ENCODE peak calls at places on chromosomes 1 and 21, in six cellular contexts. O is suprapubic skin, P is aorta, M is pancreas, Y is esophagus squamous epithelium, L is tibial nerve. B is an unnamed sample. For H3K9me3 and H3K4me1, the result is how much of the 10 kb centered on the place peaks cover.

GRCh38 chr1:6052543-6053205 is 7.0 kb downstream of the KCNAB2 start:
- DNase-seq in O (no peak), P (peak), M (no peak), Y (no peak), L (peak), B (peak)

GRCh38 chr1:43303477-43304286 is 2.9 kb downstream of the TIE1 start:
- DNase-seq in O (no peak), P (peak), M (no peak), Y (no peak), L (no peak), B (peak)

GRCh38 chr1:25083481-25084345 is 148.6 kb downstream of the SYF2 start:
- DNase-seq in O (no peak), P (peak), M (no peak), Y (no peak), L (no peak), B (no peak)

GRCh38 chr21:43734830-43735229 is 15.9 kb downstream of the PDXK start:
- DNase-seq in O (no peak), P (peak), M (no peak), Y (no peak), L (peak), B (no peak)

GRCh38 chr1:81606656-81607055 is 194.1 kb upstream of the ADGRL2 start:
- DNase-seq in O (no peak), P (no peak), M (no peak), Y (no peak), L (no peak), B (no peak)

GRCh38 chr1:7218210-7218832 is 433.1 kb downstream of the CAMTA1 start:
- DNase-seq in O (no peak), P (no peak), M (no peak), Y (no peak), L (peak), B (no peak)

GRCh38 chr1:43446388-43446740 is 7.4 kb downstream of the HYI start:
- DNase-seq in O (peak), P (no peak), M (no peak), Y (no peak), L (no peak), B (peak)

GRCh38 chr1:43152866-43153265 is 19.2 kb downstream of the EBNA1BP2 start:
- DNase-seq in O (no peak), P (no peak), M (no peak), Y (no peak), L (no peak), B (no peak)

GRCh38 chr1:96313216-96313615 is 408.4 kb upstream of the PTBP2 start:
- DNase-seq in O (no peak), P (no peak), M (no peak), Y (no peak), L (no peak), B (no peak)

GRCh38 chr21:34973685-34974084 is 75.4 kb downstream of the RUNX1 start:
- DNase-seq in O (no peak), P (no peak), M (no peak), Y (no peak), L (no peak), B (no peak)

GRCh38 chr1:34984435-34985062 is 598 bp downstream of the TMEM35B start:
- DNase-seq in O (peak), P (peak), M (peak), Y (no peak), L (peak), B (peak)

GRCh38 chr1:45246760-45247159 is 40.4 kb upstream of the ZSWIM5 start:
- DNase-seq in O (no peak), P (no peak), M (no peak), Y (no peak), L (no peak), B (no peak)

GRCh38 chr1:28914228-28915035 is at the start of gene EPB41:
- DNase-seq in O (peak), P (peak), M (peak), Y (peak), L (peak), B (peak)

GRCh38 chr1:169785267-169785666 is 9.4 kb downstream of the METTL18 start:
- DNase-seq in O (no peak), P (no peak), M (no peak), Y (no peak), L (no peak), B (no peak)

GRCh38 chr1:12454406-12455391 is 163.3 kb downstream of the DHRS3 start:
- DNase-seq in O (peak), P (no peak), M (no peak), Y (no peak), L (peak), B (peak)

DNA sequence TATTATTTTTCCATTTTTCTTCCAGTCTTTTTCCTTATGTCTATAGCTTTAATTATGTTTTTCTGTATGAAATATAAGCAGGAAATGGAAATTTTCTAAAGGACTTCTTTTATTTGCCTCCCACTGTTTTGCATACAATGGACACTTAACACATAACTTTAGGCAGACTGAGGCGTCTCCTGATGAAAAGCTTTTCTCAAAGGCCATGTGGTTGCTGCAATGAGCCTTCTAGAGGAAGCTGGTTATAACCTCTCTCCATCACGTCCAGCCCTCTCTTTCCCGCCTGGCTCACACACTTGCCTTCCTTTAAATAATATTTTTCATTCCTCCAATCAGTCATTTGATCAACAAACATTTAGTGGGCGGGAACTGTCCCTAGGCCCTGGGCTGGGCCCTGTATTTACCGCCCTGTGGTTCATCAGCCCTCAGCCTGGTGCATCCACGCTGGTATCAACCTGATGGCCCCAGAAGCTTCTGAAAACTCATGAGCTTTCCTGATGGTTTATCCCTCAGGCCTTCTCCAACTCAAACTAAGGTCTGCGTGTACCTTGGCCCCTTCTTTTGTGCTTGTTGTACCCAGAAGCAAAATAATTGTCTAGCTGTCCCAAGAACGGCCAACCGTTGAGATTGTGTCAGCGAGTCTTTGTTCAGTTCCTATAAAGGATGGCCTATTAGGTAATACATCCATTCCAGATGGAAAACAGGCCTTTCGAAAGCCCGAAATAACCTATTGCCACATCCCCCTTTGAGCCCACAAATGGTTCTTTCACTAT is 75.3 kb upstream of the LYST start:
- DNase-seq in O (no peak), P (no peak), M (no peak), Y (no peak), L (no peak), B (no peak)
- H3K9me3 ChIP-seq in O (under half), P (under half), M (under half), Y (under half), L (under half), B (under half)

GRCh38 chr1:98422821-98423220 is 238.7 kb upstream of the SNX7 start:
- DNase-seq in O (no peak), P (no peak), M (no peak), Y (no peak), L (no peak), B (no peak)

GRCh38 chr1:98428864-98429263 is 232.7 kb upstream of the SNX7 start:
- DNase-seq in O (no peak), P (no peak), M (no peak), Y (no peak), L (no peak), B (no peak)

GRCh38 chr1:98429851-98430496 is 231.5 kb upstream of the SNX7 start:
- DNase-seq in O (no peak), P (no peak), M (peak), Y (no peak), L (no peak), B (no peak)

GRCh38 chr1:98426092-98426491 is 235.4 kb upstream of the SNX7 start:
- DNase-seq in O (no peak), P (no peak), M (no peak), Y (no peak), L (no peak), B (no peak)

DNA sequence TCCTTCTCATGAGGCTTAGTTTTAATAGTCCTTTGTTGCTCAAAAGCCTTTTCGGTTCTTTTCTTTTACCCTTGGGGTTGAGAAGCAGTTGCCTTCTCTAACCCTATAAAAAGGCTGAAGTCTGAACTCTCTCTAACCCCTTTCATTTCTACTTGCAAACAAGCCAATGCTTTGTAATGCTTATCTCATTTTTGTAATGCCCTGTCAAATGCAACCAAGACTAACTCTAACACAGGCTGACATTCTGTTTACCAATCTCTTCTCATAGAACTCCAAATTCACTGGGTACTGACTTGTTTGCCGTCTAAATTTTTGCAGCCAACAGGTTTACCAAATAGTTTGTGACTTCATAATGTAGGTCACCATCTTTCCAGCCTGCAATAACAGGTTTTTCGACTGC is 233.9 kb upstream of the SNX7 start:
- DNase-seq in O (no peak), P (no peak), M (no peak), Y (no peak), L (no peak), B (no peak)
- H3K4me3 ChIP-seq in O (no peak), P (no peak), M (no peak), Y (no peak), L (no peak), B (no peak)

GRCh38 chr1:14945132-14946010 is 208.2 kb upstream of the TMEM51 start:
- DNase-seq in O (no peak), P (peak), M (no peak), Y (no peak), L (no peak), B (peak)

GRCh38 chr1:14943516-14943851 is 210.1 kb upstream of the TMEM51 start:
- DNase-seq in O (no peak), P (no peak), M (no peak), Y (no peak), L (no peak), B (no peak)

GRCh38 chr1:14946011-14946359 is 207.6 kb upstream of the TMEM51 start:
- DNase-seq in O (no peak), P (no peak), M (no peak), Y (no peak), L (no peak), B (no peak)

GRCh38 chr1:14946567-14947285 is 206.8 kb upstream of the TMEM51 start:
- DNase-seq in O (no peak), P (no peak), M (no peak), Y (no peak), L (no peak), B (no peak)

DNA sequence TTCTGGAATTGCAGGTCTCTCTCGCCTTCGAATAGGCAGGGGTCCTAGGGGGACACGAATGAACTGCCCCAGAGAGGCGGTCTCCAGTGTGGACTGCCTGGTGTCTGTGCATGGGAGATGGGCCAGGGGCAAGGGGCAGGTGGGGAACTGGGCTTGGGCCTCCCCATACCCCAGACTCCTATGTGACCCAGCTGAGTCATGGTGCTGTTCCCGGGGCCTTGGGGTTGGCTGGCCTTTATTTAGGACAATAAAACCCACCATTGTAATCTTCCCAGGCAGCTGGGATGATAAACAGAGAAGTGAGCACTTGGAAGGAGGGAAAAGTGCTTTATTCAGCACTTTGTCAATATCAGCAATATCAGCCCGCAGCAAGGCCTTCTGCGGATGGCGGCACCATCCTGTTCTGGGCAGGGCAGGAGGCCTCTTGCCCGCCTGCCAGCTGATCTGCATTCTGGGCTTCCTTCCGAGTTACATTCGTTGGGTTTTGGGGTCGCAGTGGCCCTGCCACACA is 209.0 kb upstream of the TMEM51 start:
- DNase-seq in O (no peak), P (no peak), M (no peak), Y (no peak), L (no peak), B (no peak)
- H3K4me1 ChIP-seq in O (half or more), P (under half), M (under half), Y (under half), L (under half), B (under half)

GRCh38 chr21:18954415-18954972 is 550.9 kb upstream of the TMPRSS15 start:
- DNase-seq in O (no peak), P (no peak), M (no peak), Y (no peak), L (no peak), B (no peak)
- H3K9me3 ChIP-seq in O (under half), P (under half), M (under half), Y (under half), L (under half), B (under half)

DNA sequence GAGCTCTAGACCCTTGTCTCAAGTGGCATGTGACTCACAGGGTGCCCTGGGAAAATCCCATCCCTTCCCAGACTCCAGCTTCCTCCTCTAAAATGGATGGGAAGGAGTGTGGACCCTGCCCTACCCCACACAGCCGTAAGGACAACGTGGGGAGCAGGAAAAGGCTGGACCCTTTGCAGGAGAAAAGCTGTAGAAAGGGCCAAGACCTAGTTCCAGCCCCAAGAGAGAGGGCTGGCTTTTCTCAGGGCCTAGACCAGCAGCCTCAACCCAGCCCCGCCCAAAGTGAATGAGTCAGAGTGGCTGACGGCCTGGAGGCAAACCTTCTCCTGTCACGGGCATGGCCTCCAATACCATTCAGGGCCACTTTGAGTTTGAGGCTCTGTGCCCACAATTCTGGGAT is 1.1 kb downstream of the LAMB3 start:
- DNase-seq in O (peak), P (peak), M (peak), Y (no peak), L (peak), B (peak)
- H3K4me3 ChIP-seq in O (peak), P (no peak), M (no peak), Y (peak), L (no peak), B (no peak)

GRCh38 chr1:27542463-27543273 is 52.7 kb upstream of the WASF2 start:
- DNase-seq in O (no peak), P (no peak), M (no peak), Y (no peak), L (peak), B (peak)
- H3K4me1 ChIP-seq in O (half or more), P (under half), M (under half), Y (half or more), L (half or more), B (half or more)

GRCh38 chr1:227526524-227526923 is 36.8 kb upstream of the ZNF678 start:
- DNase-seq in O (no peak), P (no peak), M (no peak), Y (no peak), L (no peak), B (no peak)

DNA sequence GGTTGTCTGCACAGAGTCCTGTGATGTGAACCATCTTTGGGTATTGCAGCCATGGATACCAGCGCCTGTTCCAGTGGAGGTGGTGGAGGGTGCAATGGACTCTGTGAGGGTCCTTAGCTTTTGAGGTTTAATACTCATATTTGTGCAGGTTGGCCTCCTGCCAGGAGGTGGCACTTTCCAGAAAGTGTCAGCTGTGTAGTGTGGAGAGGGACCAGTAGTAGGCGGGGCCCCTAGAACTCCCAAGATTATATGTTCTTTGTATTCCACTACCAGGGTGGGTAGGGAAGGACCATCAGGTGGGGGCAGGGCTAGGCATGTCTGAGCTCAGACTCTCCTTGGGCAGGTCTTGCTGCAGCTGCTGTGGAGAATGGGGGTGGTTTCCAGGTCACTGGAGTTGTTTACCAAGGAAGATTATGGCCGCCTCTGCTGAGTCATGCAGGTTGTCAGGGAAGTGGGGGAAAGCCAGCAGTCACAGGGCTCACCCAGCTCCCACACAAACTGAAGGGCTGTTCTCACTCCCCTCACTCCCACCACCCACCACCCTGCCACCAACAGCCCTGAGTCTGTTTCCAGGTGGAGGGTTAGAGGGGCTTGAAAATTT is 31.2 kb upstream of the ZNF678 start:
- DNase-seq in O (no peak), P (peak), M (no peak), Y (no peak), L (no peak), B (no peak)
- H3K9me3 ChIP-seq in O (under half), P (under half), M (under half), Y (half or more), L (under half), B (under half)

GRCh38 chr1:151827853-151828252 is 3.7 kb downstream of the RORC start:
- DNase-seq in O (no peak), P (no peak), M (no peak), Y (no peak), L (no peak), B (no peak)

GRCh38 chr1:151822404-151822803 is 9.2 kb downstream of the RORC start:
- DNase-seq in O (no peak), P (no peak), M (no peak), Y (no peak), L (no peak), B (no peak)

GRCh38 chr1:151825811-151826660 is 5.6 kb downstream of the RORC start:
- DNase-seq in O (no peak), P (no peak), M (no peak), Y (no peak), L (no peak), B (no peak)

GRCh38 chr1:151823175-151823574 is 8.4 kb downstream of the RORC start:
- DNase-seq in O (no peak), P (no peak), M (no peak), Y (no peak), L (no peak), B (no peak)

DNA sequence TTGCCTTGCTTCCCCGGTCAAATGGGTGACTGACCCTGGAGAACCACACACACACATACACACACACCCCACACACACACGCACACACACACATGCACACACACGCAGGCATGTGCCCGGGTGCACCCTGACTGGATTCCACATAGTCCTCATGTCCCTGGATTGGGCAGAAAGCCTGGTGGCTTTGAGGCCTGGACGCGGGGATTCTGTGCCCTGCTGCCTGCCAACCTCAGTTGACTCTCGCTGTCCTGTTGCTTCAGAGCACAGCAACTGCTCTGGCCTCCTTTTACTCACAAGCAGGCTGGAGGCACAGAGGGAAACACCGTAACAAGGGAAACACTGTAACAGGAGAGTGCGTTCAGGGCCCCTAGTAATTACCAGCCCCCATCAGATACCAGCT is 6.4 kb downstream of the RORC start:
- DNase-seq in O (no peak), P (no peak), M (no peak), Y (no peak), L (no peak), B (no peak)
- H3K4me3 ChIP-seq in O (no peak), P (no peak), M (no peak), Y (no peak), L (no peak), B (no peak)

B was measured in tibial artery.